ENCODE peak calls at places on chromosome 12, in nine cellular contexts. B is SK-N-SH, J is HCT116, V is endothelial cell of umbilical vein, I is A549, N is K562, R is GM12878, K is HepG2, Y is H1. S is an unnamed sample.
A peak's percentile ranks its signal among the peaks of the same experiment; 100 is the strongest.

GRCh38 chr12:6347367-6348338 is 5.8 kb upstream of the TNFRSF1A start:
- DNase-seq in K (no peak), N (no peak), V (peak; percentile 89), Y (no peak), R (no peak), I (no peak), B (no peak), J (no peak), S (no peak)

GRCh38 chr12:10607885-10608458 is 5.4 kb downstream of the MAGOHB start:
- DNase-seq in N (peak; percentile 10), J (no peak), I (no peak), R (no peak), B (peak; percentile 14), V (peak; percentile 37), K (no peak), Y (no peak), S (peak; percentile 31)

GRCh38 chr12:9048930-9049329 is 59.6 kb downstream of the KLRG1 start:
- DNase-seq in I (no peak), N (no peak), J (no peak), K (no peak), Y (no peak), R (no peak), V (no peak), B (no peak), S (no peak)

GRCh38 chr12:16187684-16188083 is 89.8 kb downstream of the SLC15A5 start:
- DNase-seq in I (no peak), J (no peak), R (no peak), N (no peak), B (no peak), Y (no peak), K (no peak), V (no peak), S (no peak)

GRCh38 chr12:49297695-49298060 is 2.7 kb downstream of the PRPH start:
- DNase-seq in V (no peak), B (no peak), Y (no peak), K (no peak), N (no peak), J (no peak), I (no peak), R (no peak), S (no peak)

GRCh38 chr12:68425998-68426397 is 93.8 kb upstream of the MDM1 start:
- DNase-seq in J (no peak), N (no peak), Y (no peak), B (no peak), V (no peak), I (no peak), K (no peak), R (no peak), S (no peak)

GRCh38 chr12:49967042-49967776 is 5.5 kb downstream of the AQP5 start:
- DNase-seq in V (peak; percentile 79), K (peak; percentile 71), B (peak; percentile 94), R (peak; percentile 15), I (peak; percentile 93), Y (peak; percentile 99), N (peak; percentile 92), J (peak; percentile 71), S (peak; percentile 96)

GRCh38 chr12:65532162-65532561 is 253.7 kb downstream of the MSRB3 start:
- DNase-seq in I (no peak), N (no peak), K (no peak), J (no peak), V (no peak), Y (no peak), B (no peak), R (no peak), S (no peak)

GRCh38 chr12:24414421-24414820 is 465.0 kb upstream of the SOX5 start:
- DNase-seq in B (no peak), R (no peak), I (no peak), K (no peak), N (no peak), Y (no peak), J (no peak), V (peak; percentile 11), S (no peak)

GRCh38 chr12:26032290-26032689 is 73.8 kb downstream of the RASSF8 start:
- DNase-seq in Y (no peak), R (no peak), N (no peak), B (no peak), I (no peak), V (no peak), K (no peak), J (no peak), S (no peak)

GRCh38 chr12:1796515-1797010 is 23.8 kb upstream of the LRTM2 start:
- DNase-seq in J (no peak), R (no peak), B (no peak), Y (peak; percentile 61), I (no peak), K (no peak), V (peak; percentile 11), N (no peak), S (peak; percentile 86)

GRCh38 chr12:116916714-116917114 is 6.0 kb downstream of the FBXW8 start:
- DNase-seq in R (peak; percentile 51), V (peak; percentile 16), J (peak; percentile 86), K (peak; percentile 95), I (peak; percentile 78), N (peak; percentile 83), Y (no peak), B (no peak), S (peak; percentile 95)

GRCh38 chr12:62760779-62761178 is 174.2 kb downstream of the PPM1H start:
- DNase-seq in N (peak; percentile 37), Y (no peak), J (no peak), K (peak; percentile 78), V (no peak), R (no peak), B (no peak), I (peak; percentile 67), S (no peak)

GRCh38 chr12:48779869-48780268 is 9.0 kb downstream of the ADCY6 start:
- DNase-seq in V (peak; percentile 82), B (no peak), K (no peak), R (no peak), Y (no peak), J (no peak), N (peak; percentile 37), I (no peak), S (peak; percentile 91)

GRCh38 chr12:131283191-131283861 is 329.6 kb downstream of the ADGRD1 start:
- DNase-seq in J (no peak), Y (no peak), R (no peak), B (no peak), V (no peak), K (no peak), N (no peak), I (no peak), S (no peak)
- TF ChIP-seq MAX in J (no peak), Y (no peak), R (no peak), B (no peak), V (no peak), K (no peak), N (no peak), I (no peak), S (no peak)

DNA sequence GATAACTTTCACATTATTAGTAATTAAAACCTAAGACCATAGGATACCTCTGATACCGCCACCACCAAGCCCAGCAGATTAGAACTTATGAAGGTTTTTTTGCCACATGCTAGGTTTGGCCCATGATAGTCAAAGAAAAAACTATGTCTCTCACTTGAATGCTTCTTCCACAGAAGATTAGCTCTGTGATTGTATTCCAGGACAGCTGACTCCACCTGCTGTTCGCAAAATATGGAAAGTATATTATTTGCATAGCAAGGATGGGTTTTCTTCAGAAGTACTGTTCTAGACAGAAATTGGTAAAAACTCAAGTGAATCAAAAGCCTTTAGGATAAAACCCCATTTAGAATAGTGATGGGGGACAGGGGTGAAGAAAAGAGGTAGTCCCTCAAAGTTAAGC is 42.2 kb downstream of the PPFIBP1 start:
- DNase-seq in N (no peak), Y (no peak), R (no peak), K (no peak), I (no peak), B (no peak), V (no peak), J (no peak), S (peak; percentile 21)
- TF ChIP-seq CTCF in N (no peak), Y (no peak), R (no peak), K (peak; percentile 23), I (no peak), B (peak; percentile 13), V (no peak), J (no peak), S (no peak)

DNA sequence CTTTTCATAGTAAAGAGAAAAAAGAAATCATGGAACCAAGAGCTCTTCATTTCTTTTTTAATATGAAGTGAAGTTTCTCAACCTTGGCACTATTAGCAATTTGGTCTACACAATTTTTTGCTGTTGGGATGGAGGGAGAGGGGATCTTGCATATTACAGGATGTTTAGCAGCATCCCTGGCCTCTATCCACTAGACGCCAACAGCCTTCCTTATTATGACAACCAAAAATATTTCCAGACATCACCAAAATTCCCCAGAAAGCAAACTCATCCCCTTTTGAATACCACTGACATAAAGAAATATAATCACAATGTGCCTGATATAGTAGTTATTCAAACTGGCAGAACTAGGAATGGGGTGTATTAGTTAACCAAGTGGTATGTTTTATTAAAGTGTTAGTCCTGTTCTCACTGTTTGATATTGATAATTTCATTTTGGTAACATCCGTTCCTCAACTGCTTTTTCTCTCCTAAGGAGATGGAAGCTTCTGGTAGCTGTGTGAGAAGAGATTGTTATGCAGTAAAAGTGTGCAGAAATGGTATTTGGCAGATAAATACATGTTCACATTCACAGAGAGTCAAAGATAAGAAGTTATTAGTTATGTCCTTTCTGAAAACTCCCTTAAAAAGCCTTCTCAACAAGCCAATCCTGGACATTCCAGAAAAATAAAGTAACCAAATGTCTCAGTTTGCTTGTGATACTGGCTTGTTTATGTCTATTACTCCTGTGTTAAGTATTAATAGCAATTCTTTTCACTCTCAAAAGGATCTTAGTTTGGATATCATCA is 699.9 kb downstream of the C12orf50 start:
- DNase-seq in I (no peak), Y (no peak), K (no peak), R (no peak), V (no peak), B (no peak), J (no peak), N (no peak), S (no peak)
- H3K4me3 ChIP-seq in I (no peak overlapping the region), Y (no peak overlapping the region), K (no peak overlapping the region), R (no peak overlapping the region), V (no peak overlapping the region), B (no peak overlapping the region), J (no peak overlapping the region), N (no peak overlapping the region), S (no peak overlapping the region)

GRCh38 chr12:21527451-21528180 is 1.5 kb downstream of the SPX start:
- DNase-seq in I (peak; percentile 70), B (peak; percentile 69), J (no peak), R (peak; percentile 27), K (no peak), Y (peak; percentile 78), V (peak; percentile 36), N (no peak), S (peak; percentile 87)
- TF ChIP-seq MAX in I (peak; percentile 13), B (no peak), J (no peak), R (no peak), K (no peak), Y (no peak), V (no peak), N (no peak), S (no peak)

DNA sequence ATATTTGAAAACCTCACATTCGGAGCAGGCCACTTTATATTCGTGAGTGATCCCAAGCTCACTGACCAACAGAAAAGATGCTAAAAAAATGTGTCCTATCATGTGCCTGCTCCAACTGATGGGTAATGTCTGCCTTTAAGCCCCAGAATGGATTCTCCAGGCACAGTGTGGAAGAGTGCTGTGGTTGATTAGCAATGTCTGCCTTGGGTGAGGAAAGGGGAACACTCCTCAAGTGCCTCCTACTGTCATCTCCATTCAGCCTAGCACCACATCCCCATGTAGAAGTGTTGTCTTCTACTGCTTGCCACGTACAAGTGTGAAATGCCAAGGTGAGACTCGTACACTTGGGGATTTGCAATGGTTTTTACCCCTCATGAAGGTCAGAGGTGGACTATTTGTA is 199.3 kb downstream of the SLC41A2 start:
- DNase-seq in J (no peak), R (no peak), B (no peak), I (no peak), N (no peak), V (no peak), Y (peak; percentile 22), K (no peak), S (no peak)
- TF ChIP-seq CTCF in J (no peak), R (no peak), B (no peak), I (no peak), N (no peak), V (no peak), Y (no peak), K (no peak), S (no peak)